ENCODE peak calls at places on chromosomes 11 and 22, in ten cellular contexts. X, L, U, D, B, R, I, N, Z and S are unnamed samples.

GRCh38 chr11:109641549-109641948 is 219.6 kb downstream of the C11orf87 start:
- DNase-seq in X (peak), L (no peak), U (no peak), D (no peak), B (no peak), R (no peak), I (no peak), N (no peak), Z (no peak), S (peak)

GRCh38 chr11:79174045-79175008 is 266.5 kb downstream of the TENM4 start:
- DNase-seq in X (no peak), L (no peak), U (no peak), D (no peak), B (no peak), R (no peak), I (no peak), N (no peak), Z (no peak), S (no peak)

GRCh38 chr11:44766972-44767278 is 40.2 kb downstream of the TSPAN18 start:
- DNase-seq in X (no peak), L (no peak), U (no peak), D (no peak), B (no peak), R (no peak), I (no peak), N (no peak), Z (no peak), S (no peak)

GRCh38 chr22:39979048-39979447 is 15.7 kb upstream of the FAM83F start:
- DNase-seq in X (no peak), L (no peak), U (no peak), D (no peak), B (no peak), R (no peak), I (no peak), N (no peak), Z (no peak), S (no peak)

GRCh38 chr11:33542921-33543320 is 157.7 kb downstream of the C11orf91 start:
- DNase-seq in X (peak), L (no peak), U (peak), D (no peak), B (peak), R (peak), I (peak), N (peak), Z (no peak), S (no peak)

GRCh38 chr11:105192115-105192514 is 52.5 kb upstream of the CARD18 start:
- DNase-seq in X (no peak), L (no peak), U (no peak), D (no peak), B (no peak), R (no peak), I (no peak), N (no peak), Z (no peak), S (no peak)

GRCh38 chr22:47008208-47008885 is 245.9 kb downstream of the TBC1D22A start:
- DNase-seq in X (no peak), L (no peak), U (no peak), D (no peak), B (no peak), R (no peak), I (no peak), N (no peak), Z (peak), S (no peak)

GRCh38 chr22:22195265-22196017 is 49.1 kb upstream of the VPREB1 start:
- DNase-seq in X (peak), L (peak), U (peak), D (peak), B (peak), R (peak), I (peak), N (peak), Z (no peak), S (no peak)

GRCh38 chr11:17550455-17551346 is 3.6 kb downstream of the OTOG start:
- DNase-seq in X (no peak), L (peak), U (no peak), D (no peak), B (no peak), R (no peak), I (no peak), N (no peak), Z (no peak), S (no peak)

GRCh38 chr11:2466869-2467694 is 22.3 kb downstream of the KCNQ1 start:
- DNase-seq in X (no peak), L (peak), U (no peak), D (no peak), B (peak), R (no peak), I (no peak), N (no peak), Z (peak), S (no peak)

GRCh38 chr11:69320756-69321741 is 27.1 kb downstream of the MYEOV start:
- DNase-seq in X (no peak), L (peak), U (no peak), D (no peak), B (no peak), R (no peak), I (no peak), N (no peak), Z (peak), S (no peak)

GRCh38 chr11:26730711-26731460 is 9.0 kb upstream of the SLC5A12 start:
- DNase-seq in X (no peak), L (no peak), U (no peak), D (no peak), B (no peak), R (no peak), I (no peak), N (no peak), Z (no peak), S (no peak)

GRCh38 chr22:30305519-30305905 is 16.2 kb upstream of the CASTOR1 start:
- DNase-seq in X (no peak), L (peak), U (peak), D (peak), B (peak), R (peak), I (no peak), N (no peak), Z (peak), S (no peak)

GRCh38 chr11:44559207-44559943 is 6.1 kb upstream of the CD82 start:
- DNase-seq in X (no peak), L (peak), U (no peak), D (peak), B (no peak), R (no peak), I (no peak), N (no peak), Z (peak), S (no peak)

GRCh38 chr11:27722117-27722844 is 22.0 kb upstream of the BDNF start:
- DNase-seq in X (no peak), L (no peak), U (peak), D (no peak), B (no peak), R (no peak), I (no peak), N (no peak), Z (no peak), S (no peak)

GRCh38 chr11:26992031-26992541 is 1.8 kb upstream of the FIBIN start:
- DNase-seq in X (no peak), L (no peak), U (no peak), D (no peak), B (no peak), R (no peak), I (no peak), N (no peak), Z (no peak), S (no peak)

GRCh38 chr11:91459840-91460239 is 764.8 kb upstream of the FAT3 start:
- DNase-seq in X (no peak), L (no peak), U (no peak), D (no peak), B (no peak), R (no peak), I (no peak), N (no peak), Z (no peak), S (no peak)

GRCh38 chr11:12188548-12189317 is 78.3 kb downstream of the MICAL2 start:
- DNase-seq in X (no peak), L (no peak), U (no peak), D (no peak), B (no peak), R (no peak), I (no peak), N (no peak), Z (no peak), S (no peak)

GRCh38 chr22:45358127-45358526 is 48.4 kb downstream of the FAM118A start:
- DNase-seq in X (no peak), L (no peak), U (no peak), D (no peak), B (no peak), R (no peak), I (no peak), N (no peak), Z (no peak), S (no peak)

GRCh38 chr11:28863422-28863821 is 755.2 kb downstream of the METTL15 start:
- DNase-seq in X (no peak), L (no peak), U (no peak), D (no peak), B (no peak), R (no peak), I (no peak), N (no peak), Z (no peak), S (no peak)

GRCh38 chr11:88478136-88478785 is 140.7 kb upstream of the CTSC start:
- DNase-seq in X (no peak), L (no peak), U (no peak), D (no peak), B (no peak), R (no peak), I (no peak), N (no peak), Z (no peak), S (no peak)

GRCh38 chr22:48802576-48802975 is 1025.1 kb downstream of the BRD1 start:
- DNase-seq in X (no peak), L (peak), U (no peak), D (no peak), B (no peak), R (no peak), I (no peak), N (no peak), Z (no peak), S (no peak)

GRCh38 chr11:45280449-45280848 is 5.7 kb downstream of the SYT13 start:
- DNase-seq in X (no peak), L (no peak), U (no peak), D (no peak), B (no peak), R (no peak), I (no peak), N (no peak), Z (no peak), S (peak)

GRCh38 chr11:68039526-68040086 is 781 bp downstream of the TCIRG1 start:
- DNase-seq in X (peak), L (peak), U (no peak), D (no peak), B (no peak), R (peak), I (no peak), N (no peak), Z (peak), S (no peak)

GRCh38 chr22:17797721-17798559 is 23.7 kb upstream of the BID start:
- DNase-seq in X (no peak), L (no peak), U (no peak), D (peak), B (no peak), R (no peak), I (no peak), N (no peak), Z (no peak), S (no peak)

GRCh38 chr11:17719940-17720795 is 797 bp downstream of the MYOD1 start:
- DNase-seq in X (no peak), L (no peak), U (no peak), D (no peak), B (no peak), R (no peak), I (no peak), N (no peak), Z (no peak), S (no peak)

GRCh38 chr11:9397746-9398680 is 13.6 kb downstream of the IPO7 start:
- DNase-seq in X (no peak), L (no peak), U (no peak), D (no peak), B (no peak), R (no peak), I (no peak), N (no peak), Z (no peak), S (no peak)

GRCh38 chr11:10236850-10237249 is 57.2 kb downstream of the SBF2 start:
- DNase-seq in X (no peak), L (no peak), U (no peak), D (no peak), B (no peak), R (no peak), I (no peak), N (no peak), Z (no peak), S (no peak)

DNA sequence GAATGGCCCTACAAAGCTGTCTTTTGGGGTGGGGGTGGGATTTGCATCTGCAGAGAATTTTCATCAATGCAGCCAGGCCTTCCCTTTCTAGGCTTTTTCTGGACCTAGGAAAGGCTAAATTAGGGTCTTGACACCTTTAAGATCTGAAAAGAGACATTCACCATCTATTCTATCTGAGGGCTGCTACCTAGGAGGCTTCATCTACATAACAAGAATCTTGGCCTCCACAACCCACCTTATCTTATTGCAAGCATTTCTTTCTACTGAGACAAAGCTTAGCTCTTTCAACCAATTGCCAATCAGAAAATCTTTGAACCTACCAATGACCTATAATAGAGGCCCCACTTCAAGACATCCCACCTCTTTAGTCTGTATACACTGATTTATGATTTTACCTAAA is 20.7 kb upstream of the INCENP start:
- DNase-seq in X (no peak), L (no peak), U (no peak), D (no peak), B (no peak), R (no peak), I (no peak), N (no peak), Z (no peak), S (no peak)
- H3K27ac ChIP-seq in X (no peak), L (no peak), U (no peak), D (no peak), B (no peak), R (no peak), I (no peak), N (no peak), Z (peak), S (no peak)

DNA sequence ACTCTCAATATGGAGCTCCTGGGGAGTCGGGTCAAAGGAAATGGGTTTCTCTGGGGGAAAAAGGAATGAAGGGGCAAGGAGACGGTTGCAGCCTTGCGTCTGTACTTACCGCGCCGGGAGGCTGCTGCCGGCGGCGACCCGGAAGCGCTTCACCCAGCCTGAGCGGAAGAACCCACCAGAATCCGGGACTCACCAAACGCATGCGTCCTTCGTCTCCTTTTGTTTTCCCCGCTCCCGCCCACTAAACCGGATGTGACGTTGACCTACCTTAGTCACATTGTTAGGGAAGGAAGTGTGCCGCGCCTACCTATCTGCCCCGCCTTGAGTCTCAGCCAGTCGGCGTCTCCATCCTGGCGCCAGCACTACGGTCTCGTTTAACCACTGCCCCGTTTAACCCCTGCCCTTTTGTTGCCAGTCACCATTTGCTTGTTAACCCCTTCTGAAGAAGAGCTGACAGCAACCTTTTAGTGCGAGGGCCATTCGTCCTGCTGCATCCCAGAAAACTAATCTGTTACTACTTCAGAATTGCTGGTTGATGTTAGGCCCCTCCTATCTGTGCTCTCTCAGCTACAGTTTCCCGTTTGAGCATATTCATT is at the start of gene ANAPC15:
- DNase-seq in X (peak), L (peak), U (peak), D (peak), B (peak), R (peak), I (peak), N (peak), Z (peak), S (peak)
- H3K4me3 ChIP-seq in X (peak), L (peak), U (peak), D (peak), B (peak), R (peak), I (peak), N (peak), Z (peak), S (peak)

GRCh38 chr11:62559204-62559603 is 12.6 kb upstream of the AHNAK start:
- DNase-seq in X (no peak), L (peak), U (no peak), D (no peak), B (no peak), R (no peak), I (no peak), N (no peak), Z (no peak), S (no peak)

GRCh38 chr11:62556102-62556871 is 9.7 kb upstream of the AHNAK start:
- DNase-seq in X (no peak), L (peak), U (peak), D (peak), B (peak), R (peak), I (peak), N (peak), Z (peak), S (no peak)

GRCh38 chr11:62558669-62559068 is 12.1 kb upstream of the AHNAK start:
- DNase-seq in X (no peak), L (peak), U (no peak), D (no peak), B (no peak), R (no peak), I (no peak), N (no peak), Z (no peak), S (no peak)

GRCh38 chr11:62555464-62556092 is 9.0 kb upstream of the AHNAK start:
- DNase-seq in X (no peak), L (no peak), U (peak), D (peak), B (no peak), R (peak), I (no peak), N (no peak), Z (peak), S (no peak)

GRCh38 chr11:62556872-62557631 is 10.4 kb upstream of the AHNAK start:
- DNase-seq in X (no peak), L (no peak), U (peak), D (peak), B (no peak), R (peak), I (no peak), N (no peak), Z (no peak), S (no peak)
- TF ChIP-seq POLR2AphosphoS5 in X (no peak), L (no peak), U (no peak), D (no peak), B (no peak), R (no peak), I (no peak), N (peak), Z (no peak), S (no peak)

DNA sequence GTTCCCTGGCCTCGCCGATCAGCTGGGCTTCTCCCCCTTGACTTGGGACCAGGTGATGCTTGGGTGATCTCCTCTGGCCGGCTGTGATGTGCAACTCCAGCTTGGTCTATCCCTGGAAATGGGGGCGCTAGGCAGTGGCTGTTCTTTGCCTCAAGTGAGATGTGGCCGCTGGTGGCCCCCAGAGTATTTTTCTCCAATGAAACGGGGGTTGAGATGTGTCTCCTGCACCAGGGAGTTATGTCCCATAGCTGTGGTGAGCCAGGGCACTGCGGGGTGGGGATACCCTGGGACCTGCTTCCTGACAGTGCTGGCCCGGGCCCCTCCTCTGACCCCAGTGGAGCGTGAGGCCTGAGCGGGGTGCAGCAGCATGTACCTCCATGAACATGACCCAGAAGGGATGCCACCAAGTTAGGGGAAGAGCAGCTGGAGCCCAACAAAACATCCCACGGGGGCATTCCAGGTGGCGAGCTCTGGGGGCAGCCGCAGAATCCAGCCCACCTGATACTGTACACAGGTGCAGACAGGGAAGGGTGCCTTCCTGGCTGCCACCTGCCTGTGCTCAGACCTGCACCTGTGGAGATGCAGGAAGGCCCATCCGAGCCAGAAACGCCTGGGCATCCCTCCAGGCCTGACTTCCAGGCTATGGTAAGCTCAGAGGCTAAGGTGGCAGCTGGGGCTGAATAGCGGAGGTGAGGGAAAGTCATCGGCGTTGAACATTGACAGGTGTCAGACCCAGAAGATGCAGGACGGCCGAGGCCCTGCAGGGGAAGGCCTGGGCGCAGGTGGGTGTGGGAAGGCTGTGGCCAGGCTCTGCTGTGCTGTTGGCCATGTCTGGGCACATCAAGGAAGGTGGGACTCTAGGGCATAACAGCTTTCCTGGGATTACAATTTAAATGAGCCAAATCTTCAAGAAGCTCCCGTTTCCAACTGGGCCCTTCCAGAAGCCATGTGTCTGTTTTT is 97.3 kb downstream of the CTTN start:
- DNase-seq in X (no peak), L (peak), U (no peak), D (no peak), B (no peak), R (no peak), I (no peak), N (no peak), Z (peak), S (no peak)
- H3K27ac ChIP-seq in X (no peak), L (no peak), U (no peak), D (no peak), B (no peak), R (no peak), I (no peak), N (no peak), Z (no peak), S (no peak)

DNA sequence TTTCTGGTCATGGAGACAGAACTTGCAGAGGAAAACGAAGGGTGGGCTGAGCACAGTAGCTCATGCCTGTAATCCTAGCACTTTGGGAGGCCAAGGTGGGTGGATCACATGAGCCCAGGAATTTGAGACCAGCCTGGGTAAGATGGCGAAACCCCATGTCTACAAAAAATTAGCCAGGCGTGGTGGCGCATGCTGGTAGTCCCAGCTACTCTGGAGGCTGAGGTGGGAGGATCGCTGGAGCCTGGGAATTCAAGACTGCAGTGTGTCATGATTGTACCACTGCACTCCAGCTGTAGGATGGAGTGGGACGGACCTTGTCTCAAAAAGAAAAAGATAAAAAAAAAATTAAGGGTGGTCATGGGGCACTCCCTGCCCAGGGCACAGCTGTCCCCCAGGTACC is 5.9 kb downstream of the SERPINH1 start:
- DNase-seq in X (no peak), L (no peak), U (no peak), D (no peak), B (no peak), R (no peak), I (no peak), N (no peak), Z (no peak), S (no peak)
- H3K4me3 ChIP-seq in X (no peak), L (no peak), U (no peak), D (no peak), B (no peak), R (no peak), I (no peak), N (no peak), Z (no peak), S (no peak)